ENCODE peak calls at places on chromosome 16, in six cellular contexts. One of them, this sample, is unnamed.

GRCh38 chr16:66604376-66605176 is at the start of gene CMTM3:
- DNase-seq in neuronal stem cell: peak
- DNase-seq in mesendoderm: peak
- DNase-seq in trophoblast cell: peak
- DNase-seq in mesenchymal stem cell: peak
- DNase-seq in IMR-90: peak
- DNase-seq in this sample: peak

GRCh38 chr16:87351320-87351698 is 32.3 kb downstream of the FBXO31 start:
- DNase-seq in neuronal stem cell: no peak
- DNase-seq in mesendoderm: no peak
- DNase-seq in trophoblast cell: no peak
- DNase-seq in mesenchymal stem cell: no peak
- DNase-seq in IMR-90: no peak
- DNase-seq in this sample: no peak

GRCh38 chr16:84115919-84116719 is 623 bp downstream of the MBTPS1 start:
- DNase-seq in neuronal stem cell: no peak
- DNase-seq in mesendoderm: peak
- DNase-seq in trophoblast cell: peak
- DNase-seq in mesenchymal stem cell: peak
- DNase-seq in IMR-90: peak
- DNase-seq in this sample: no peak

GRCh38 chr16:50146479-50147435 is 6.3 kb upstream of the TENT4B start:
- DNase-seq in neuronal stem cell: no peak
- DNase-seq in mesendoderm: no peak
- DNase-seq in trophoblast cell: no peak
- DNase-seq in mesenchymal stem cell: peak
- DNase-seq in IMR-90: no peak
- DNase-seq in this sample: no peak

GRCh38 chr16:11793840-11794239 is 3.2 kb downstream of the ZC3H7A start:
- DNase-seq in neuronal stem cell: no peak
- DNase-seq in mesendoderm: no peak
- DNase-seq in trophoblast cell: no peak
- DNase-seq in mesenchymal stem cell: no peak
- DNase-seq in IMR-90: no peak
- DNase-seq in this sample: no peak

GRCh38 chr16:83953796-83954576 is 946 bp downstream of the OSGIN1 start:
- DNase-seq in neuronal stem cell: no peak
- DNase-seq in mesendoderm: peak
- DNase-seq in trophoblast cell: peak
- DNase-seq in mesenchymal stem cell: peak
- DNase-seq in IMR-90: peak
- DNase-seq in this sample: no peak

GRCh38 chr16:76653390-76654026 is 376.3 kb downstream of the CNTNAP4 start:
- DNase-seq in neuronal stem cell: peak
- DNase-seq in mesendoderm: peak
- DNase-seq in trophoblast cell: peak
- DNase-seq in mesenchymal stem cell: peak
- DNase-seq in IMR-90: peak
- DNase-seq in this sample: peak

GRCh38 chr16:48535831-48536599 is 74.0 kb downstream of the N4BP1 start:
- DNase-seq in neuronal stem cell: peak
- DNase-seq in mesendoderm: no peak
- DNase-seq in trophoblast cell: no peak
- DNase-seq in mesenchymal stem cell: peak
- DNase-seq in IMR-90: peak
- DNase-seq in this sample: no peak

GRCh38 chr16:89011909-89012621 is 35.1 kb upstream of the CBFA2T3 start:
- DNase-seq in neuronal stem cell: no peak
- DNase-seq in mesendoderm: no peak
- DNase-seq in trophoblast cell: no peak
- DNase-seq in mesenchymal stem cell: no peak
- DNase-seq in IMR-90: no peak
- DNase-seq in this sample: no peak

GRCh38 chr16:3878610-3879009 is 1.9 kb downstream of the CREBBP start:
- DNase-seq in neuronal stem cell: no peak
- DNase-seq in mesendoderm: no peak
- DNase-seq in trophoblast cell: no peak
- DNase-seq in mesenchymal stem cell: no peak
- DNase-seq in IMR-90: peak
- DNase-seq in this sample: no peak

GRCh38 chr16:82078125-82078524 is 43.1 kb downstream of the HSD17B2 start:
- DNase-seq in neuronal stem cell: no peak
- DNase-seq in mesendoderm: no peak
- DNase-seq in trophoblast cell: no peak
- DNase-seq in mesenchymal stem cell: no peak
- DNase-seq in IMR-90: no peak
- DNase-seq in this sample: no peak

GRCh38 chr16:88792668-88793587 is 7.9 kb upstream of the PIEZO1 start:
- DNase-seq in neuronal stem cell: no peak
- DNase-seq in mesendoderm: no peak
- DNase-seq in trophoblast cell: no peak
- DNase-seq in mesenchymal stem cell: no peak
- DNase-seq in IMR-90: no peak
- DNase-seq in this sample: no peak

GRCh38 chr16:70730944-70731343 is 45.1 kb upstream of the MTSS2 start:
- DNase-seq in neuronal stem cell: no peak
- DNase-seq in mesendoderm: no peak
- DNase-seq in trophoblast cell: no peak
- DNase-seq in mesenchymal stem cell: no peak
- DNase-seq in IMR-90: no peak
- DNase-seq in this sample: no peak

GRCh38 chr16:67489401-67490083 is 6.2 kb upstream of the AGRP start:
- DNase-seq in neuronal stem cell: no peak
- DNase-seq in mesendoderm: peak
- DNase-seq in trophoblast cell: no peak
- DNase-seq in mesenchymal stem cell: peak
- DNase-seq in IMR-90: no peak
- DNase-seq in this sample: no peak

GRCh38 chr16:89507834-89508590 is at the start of gene SPG7:
- DNase-seq in neuronal stem cell: peak
- DNase-seq in mesendoderm: peak
- DNase-seq in trophoblast cell: peak
- DNase-seq in mesenchymal stem cell: peak
- DNase-seq in IMR-90: peak
- DNase-seq in this sample: peak

GRCh38 chr16:21300309-21301167 is 22.4 kb upstream of the CRYM start:
- DNase-seq in neuronal stem cell: peak
- DNase-seq in mesendoderm: peak
- DNase-seq in trophoblast cell: peak
- DNase-seq in mesenchymal stem cell: peak
- DNase-seq in IMR-90: peak
- DNase-seq in this sample: peak

GRCh38 chr16:23512168-23512695 is 1.9 kb upstream of the GGA2 start:
- DNase-seq in neuronal stem cell: no peak
- DNase-seq in mesendoderm: no peak
- DNase-seq in trophoblast cell: peak
- DNase-seq in mesenchymal stem cell: no peak
- DNase-seq in IMR-90: no peak
- DNase-seq in this sample: no peak

GRCh38 chr16:1420540-1421205 is at the start of gene UQCC4:
- DNase-seq in neuronal stem cell: peak
- DNase-seq in mesendoderm: peak
- DNase-seq in trophoblast cell: peak
- DNase-seq in mesenchymal stem cell: peak
- DNase-seq in IMR-90: peak
- DNase-seq in this sample: peak
- H2BK120ac ChIP-seq in neuronal stem cell: no peak
- H2BK120ac ChIP-seq in mesendoderm: no peak
- H2BK120ac ChIP-seq in trophoblast cell: peak
- H2BK120ac ChIP-seq in mesenchymal stem cell: peak
- H2BK120ac ChIP-seq in IMR-90: peak
- H2BK120ac ChIP-seq in this sample: peak

GRCh38 chr16:13359835-13360234 is 458.4 kb downstream of the SHISA9 start:
- DNase-seq in neuronal stem cell: no peak
- DNase-seq in mesendoderm: no peak
- DNase-seq in trophoblast cell: no peak
- DNase-seq in mesenchymal stem cell: no peak
- DNase-seq in IMR-90: no peak
- DNase-seq in this sample: no peak
- H2BK120ac ChIP-seq in neuronal stem cell: no peak
- H2BK120ac ChIP-seq in mesendoderm: no peak
- H2BK120ac ChIP-seq in trophoblast cell: no peak
- H2BK120ac ChIP-seq in mesenchymal stem cell: no peak
- H2BK120ac ChIP-seq in IMR-90: no peak
- H2BK120ac ChIP-seq in this sample: no peak

GRCh38 chr16:17377360-17378324 is 93.1 kb downstream of the XYLT1 start:
- DNase-seq in neuronal stem cell: peak
- DNase-seq in mesendoderm: no peak
- DNase-seq in trophoblast cell: peak
- DNase-seq in mesenchymal stem cell: no peak
- DNase-seq in IMR-90: no peak
- DNase-seq in this sample: no peak
- H2BK120ac ChIP-seq in neuronal stem cell: no peak
- H2BK120ac ChIP-seq in mesendoderm: no peak
- H2BK120ac ChIP-seq in trophoblast cell: no peak
- H2BK120ac ChIP-seq in mesenchymal stem cell: no peak
- H2BK120ac ChIP-seq in IMR-90: no peak
- H2BK120ac ChIP-seq in this sample: no peak

GRCh38 chr16:19881028-19881427 is 3.6 kb downstream of the GPRC5B start:
- DNase-seq in neuronal stem cell: no peak
- DNase-seq in mesendoderm: no peak
- DNase-seq in trophoblast cell: no peak
- DNase-seq in mesenchymal stem cell: no peak
- DNase-seq in IMR-90: no peak
- DNase-seq in this sample: no peak

GRCh38 chr16:19882641-19883040 is 2.0 kb downstream of the GPRC5B start:
- DNase-seq in neuronal stem cell: no peak
- DNase-seq in mesendoderm: peak
- DNase-seq in trophoblast cell: no peak
- DNase-seq in mesenchymal stem cell: no peak
- DNase-seq in IMR-90: no peak
- DNase-seq in this sample: peak

GRCh38 chr16:19883296-19883951 is 1.2 kb downstream of the GPRC5B start:
- DNase-seq in neuronal stem cell: no peak
- DNase-seq in mesendoderm: peak
- DNase-seq in trophoblast cell: no peak
- DNase-seq in mesenchymal stem cell: peak
- DNase-seq in IMR-90: peak
- DNase-seq in this sample: peak

GRCh38 chr16:19882186-19882585 is 2.5 kb downstream of the GPRC5B start:
- DNase-seq in neuronal stem cell: no peak
- DNase-seq in mesendoderm: peak
- DNase-seq in trophoblast cell: no peak
- DNase-seq in mesenchymal stem cell: no peak
- DNase-seq in IMR-90: no peak
- DNase-seq in this sample: peak

GRCh38 chr16:19881783-19882182 is 2.9 kb downstream of the GPRC5B start:
- DNase-seq in neuronal stem cell: no peak
- DNase-seq in mesendoderm: no peak
- DNase-seq in trophoblast cell: no peak
- DNase-seq in mesenchymal stem cell: no peak
- DNase-seq in IMR-90: no peak
- DNase-seq in this sample: no peak
- H2BK120ac ChIP-seq in neuronal stem cell: no peak
- H2BK120ac ChIP-seq in mesendoderm: no peak
- H2BK120ac ChIP-seq in trophoblast cell: no peak
- H2BK120ac ChIP-seq in mesenchymal stem cell: no peak
- H2BK120ac ChIP-seq in IMR-90: no peak
- H2BK120ac ChIP-seq in this sample: no peak

GRCh38 chr16:24700549-24701392 is 28.7 kb upstream of the TNRC6A start:
- DNase-seq in neuronal stem cell: no peak
- DNase-seq in mesendoderm: peak
- DNase-seq in trophoblast cell: peak
- DNase-seq in mesenchymal stem cell: peak
- DNase-seq in IMR-90: peak
- DNase-seq in this sample: peak
- H2BK120ac ChIP-seq in neuronal stem cell: no peak
- H2BK120ac ChIP-seq in mesendoderm: no peak
- H2BK120ac ChIP-seq in trophoblast cell: no peak
- H2BK120ac ChIP-seq in mesenchymal stem cell: peak
- H2BK120ac ChIP-seq in IMR-90: peak
- H2BK120ac ChIP-seq in this sample: no peak

DNA sequence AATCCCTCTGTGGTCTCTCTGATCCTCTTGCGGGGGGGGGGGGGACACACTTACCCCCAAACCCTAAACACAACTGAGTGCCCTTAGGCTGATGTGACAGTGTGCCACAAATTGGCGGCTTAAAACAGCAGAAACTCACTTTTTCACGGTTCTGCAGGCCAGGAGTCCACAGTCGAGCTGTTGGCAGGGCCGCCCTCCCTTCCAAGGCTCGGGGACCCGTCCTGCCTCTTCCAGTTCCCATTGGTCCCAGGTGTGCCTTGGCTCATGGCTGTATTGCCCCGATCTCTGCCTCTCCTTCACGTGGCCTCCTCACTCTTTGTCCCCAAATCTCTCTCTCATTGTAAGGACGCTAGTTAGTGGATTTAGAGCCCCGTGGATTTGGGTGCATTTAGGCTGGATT is 199.9 kb upstream of the CIBAR2 start:
- DNase-seq in neuronal stem cell: no peak
- DNase-seq in mesendoderm: no peak
- DNase-seq in trophoblast cell: no peak
- DNase-seq in mesenchymal stem cell: no peak
- DNase-seq in IMR-90: no peak
- DNase-seq in this sample: no peak
- H2BK120ac ChIP-seq in neuronal stem cell: no peak
- H2BK120ac ChIP-seq in mesendoderm: no peak
- H2BK120ac ChIP-seq in trophoblast cell: no peak
- H2BK120ac ChIP-seq in mesenchymal stem cell: peak
- H2BK120ac ChIP-seq in IMR-90: no peak
- H2BK120ac ChIP-seq in this sample: no peak

GRCh38 chr16:52709286-52709685 is 162.3 kb upstream of the TOX3 start:
- DNase-seq in neuronal stem cell: no peak
- DNase-seq in mesendoderm: peak
- DNase-seq in trophoblast cell: no peak
- DNase-seq in mesenchymal stem cell: no peak
- DNase-seq in IMR-90: no peak
- DNase-seq in this sample: no peak
- H2BK120ac ChIP-seq in neuronal stem cell: no peak
- H2BK120ac ChIP-seq in mesendoderm: no peak
- H2BK120ac ChIP-seq in trophoblast cell: no peak
- H2BK120ac ChIP-seq in mesenchymal stem cell: no peak
- H2BK120ac ChIP-seq in IMR-90: no peak
- H2BK120ac ChIP-seq in this sample: no peak

DNA sequence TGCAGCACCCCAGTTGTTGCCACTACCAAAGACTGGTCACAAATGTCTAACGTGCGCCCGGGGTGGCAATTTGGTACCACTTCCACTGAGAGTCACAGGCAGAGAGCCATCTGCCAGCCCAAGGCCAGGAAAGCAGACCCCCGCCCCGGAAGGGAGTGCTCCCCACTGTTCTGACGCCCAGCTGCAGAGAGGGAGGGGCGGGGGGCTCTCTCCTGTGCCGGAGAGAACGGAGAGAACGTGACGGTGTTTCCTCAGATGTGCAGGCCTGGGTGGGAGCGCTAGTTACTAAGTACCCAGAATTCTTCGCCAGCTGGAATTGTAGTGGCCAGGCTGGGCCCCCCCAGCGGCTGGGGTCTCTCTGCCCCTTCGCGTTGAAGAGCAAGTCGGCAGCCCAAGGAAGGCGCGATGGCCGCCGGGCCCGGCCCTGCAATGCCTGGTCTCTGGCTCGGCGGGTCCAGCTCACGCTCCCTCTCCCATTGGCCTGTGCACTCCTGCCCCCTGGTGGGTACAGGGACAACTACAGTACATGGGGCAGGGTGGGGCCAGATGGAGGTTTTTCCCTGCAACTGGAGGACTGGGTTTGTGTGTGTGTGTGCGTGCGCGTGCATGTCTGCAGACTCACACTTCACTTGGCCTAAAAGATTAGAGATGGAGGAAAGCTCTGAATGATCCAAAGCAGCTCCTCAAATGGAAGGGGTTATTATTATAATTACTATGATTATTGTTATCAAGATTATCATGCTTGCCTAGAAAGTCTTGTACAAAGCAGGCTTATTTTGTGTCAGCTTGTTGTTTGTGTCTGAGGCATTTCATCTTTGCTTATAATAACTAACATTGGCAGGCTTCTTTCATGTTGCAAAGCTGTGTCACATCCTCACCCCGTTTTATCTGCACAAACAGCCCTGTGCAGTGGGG is 107.1 kb downstream of the AMFR start:
- DNase-seq in neuronal stem cell: peak
- DNase-seq in mesendoderm: peak
- DNase-seq in trophoblast cell: peak
- DNase-seq in mesenchymal stem cell: peak
- DNase-seq in IMR-90: peak
- DNase-seq in this sample: peak
- H2BK120ac ChIP-seq in neuronal stem cell: no peak
- H2BK120ac ChIP-seq in mesendoderm: no peak
- H2BK120ac ChIP-seq in trophoblast cell: no peak
- H2BK120ac ChIP-seq in mesenchymal stem cell: peak
- H2BK120ac ChIP-seq in IMR-90: no peak
- H2BK120ac ChIP-seq in this sample: no peak